ENCODE peak calls at places on chromosomes 7 and 10, in four cellular contexts. U is MM.1S, V is hepatocyte, B is astrocyte. M is an unnamed sample.

GRCh38 chr7:1856966-1857441 is 186.9 kb downstream of the ELFN1 start:
- DNase-seq in U (no peak), B (no peak), V (no peak), M (no peak)

GRCh38 chr10:110610308-110610774 is 33.8 kb upstream of the RBM20 start:
- DNase-seq in U (peak), V (peak), B (peak), M (peak)

GRCh38 chr7:92456241-92456640 is 9.0 kb downstream of the GATAD1 start:
- DNase-seq in U (no peak), V (no peak), B (peak), M (no peak)

GRCh38 chr10:88512599-88512998 is 70.5 kb downstream of the RNLS start:
- DNase-seq in V (no peak), B (no peak), U (no peak), M (no peak)

GRCh38 chr7:2403718-2404648 is 572 bp downstream of the CHST12 start:
- DNase-seq in U (peak), V (peak), B (no peak), M (no peak)

GRCh38 chr7:21338728-21339164 is 89.1 kb upstream of the SP4 start:
- DNase-seq in U (no peak), B (no peak), V (no peak), M (peak)

GRCh38 chr10:100744136-100744979 is 1.0 kb upstream of the PAX2 start:
- DNase-seq in V (no peak), B (no peak), U (no peak), M (no peak)

GRCh38 chr10:46268076-46268881 is 18.5 kb upstream of the ANTXRL start:
- DNase-seq in V (no peak), U (no peak), B (no peak), M (no peak)

GRCh38 chr10:123636598-123637325 is 29.4 kb upstream of the GPR26 start:
- DNase-seq in U (no peak), V (peak), B (no peak), M (no peak)

GRCh38 chr7:25897261-25897782 is 254.7 kb upstream of the NFE2L3 start:
- DNase-seq in U (no peak), V (no peak), B (no peak), M (no peak)

GRCh38 chr10:128150045-128150493 is 23.8 kb upstream of the MKI67 start:
- DNase-seq in B (peak), V (peak), U (peak), M (peak)

GRCh38 chr7:4667776-4668509 is 14.2 kb upstream of the FOXK1 start:
- DNase-seq in B (peak), U (no peak), V (no peak), M (no peak)

GRCh38 chr7:122622682-122623081 is 76.2 kb downstream of the RNF133 start:
- DNase-seq in B (no peak), V (no peak), U (no peak), M (no peak)

GRCh38 chr7:92415225-92415624 is 32.1 kb upstream of the GATAD1 start:
- DNase-seq in B (no peak), V (no peak), U (no peak), M (no peak)

GRCh38 chr7:44967571-44968446 is 11.0 kb downstream of the MYO1G start:
- DNase-seq in B (no peak), U (no peak), V (no peak), M (no peak)

GRCh38 chr10:110141185-110141584 is 66.2 kb upstream of the MXI1 start:
- DNase-seq in U (no peak), V (peak), B (no peak), M (no peak)

GRCh38 chr10:48330269-48330668 is 23.8 kb downstream of the MAPK8 start:
- DNase-seq in V (no peak), U (no peak), B (no peak), M (no peak)

GRCh38 chr10:88659725-88660592 is 4.3 kb upstream of the LIPF start:
- DNase-seq in V (no peak), U (no peak), B (peak), M (no peak)

GRCh38 chr10:57699944-57700343 is 567.8 kb downstream of the IPMK start:
- DNase-seq in V (no peak), B (peak), U (no peak), M (no peak)

GRCh38 chr7:5625938-5626337 is 155.5 kb downstream of the RNF216 start:
- DNase-seq in V (peak), U (no peak), B (peak), M (no peak)

GRCh38 chr10:71467569-71468362 is 71.0 kb downstream of the CDH23 start:
- DNase-seq in B (no peak), U (no peak), V (no peak), M (no peak)

GRCh38 chr10:132131581-132132250 is 55.0 kb upstream of the DPYSL4 start:
- DNase-seq in B (no peak), V (no peak), U (no peak), M (no peak)

GRCh38 chr10:50620899-50621298 is 2.9 kb downstream of the SGMS1 start:
- DNase-seq in V (no peak), U (no peak), B (no peak), M (no peak)
- H3K27ac ChIP-seq in V (peak), U (peak), B (no peak), M (no peak)

DNA sequence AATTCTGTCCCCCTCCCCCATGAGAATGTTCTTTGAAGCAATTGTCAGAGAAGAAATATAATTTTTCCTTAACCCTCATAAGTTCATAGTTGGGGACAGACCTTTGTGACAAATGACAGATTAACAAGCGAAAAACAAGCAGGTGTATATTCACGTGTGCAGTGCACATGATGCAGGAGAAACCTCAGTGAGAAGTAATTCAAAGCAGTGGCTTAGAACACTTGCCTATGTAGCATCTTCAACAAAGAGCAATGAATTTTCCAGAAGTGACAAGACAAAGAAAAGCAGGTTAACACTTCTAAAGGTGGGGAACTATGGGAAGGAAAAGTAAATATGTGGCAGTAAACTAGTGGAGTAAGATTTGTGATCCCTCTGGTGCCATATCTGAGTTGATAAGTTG is 65.8 kb downstream of the MCU start:
- DNase-seq in V (no peak), U (no peak), B (no peak), M (no peak)
- H3K4me3 ChIP-seq in V (no peak), U (no peak), B (no peak), M (no peak)

DNA sequence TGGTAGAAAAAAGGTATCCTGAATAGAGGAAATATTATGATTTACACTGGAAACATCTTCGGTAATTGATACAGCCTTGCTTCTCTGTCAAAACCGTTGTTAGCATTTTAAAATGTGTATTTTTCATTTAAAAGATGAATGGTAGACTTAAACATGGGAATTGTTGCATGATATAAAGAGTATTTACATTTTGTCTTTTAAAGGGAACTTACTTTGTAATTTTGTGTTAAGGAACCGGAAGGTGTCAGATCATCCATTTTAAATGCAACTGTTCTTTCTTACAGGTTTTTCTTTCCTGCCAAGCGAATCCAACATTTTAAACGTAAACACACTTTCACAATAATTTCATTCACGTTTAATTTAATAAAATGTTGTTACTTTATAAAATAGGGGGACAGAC is 1.8 kb upstream of the IGF2BP3 start:
- DNase-seq in U (no peak), V (no peak), B (no peak), M (peak)
- H3K27ac ChIP-seq in U (no peak), V (peak), B (peak), M (peak)

DNA sequence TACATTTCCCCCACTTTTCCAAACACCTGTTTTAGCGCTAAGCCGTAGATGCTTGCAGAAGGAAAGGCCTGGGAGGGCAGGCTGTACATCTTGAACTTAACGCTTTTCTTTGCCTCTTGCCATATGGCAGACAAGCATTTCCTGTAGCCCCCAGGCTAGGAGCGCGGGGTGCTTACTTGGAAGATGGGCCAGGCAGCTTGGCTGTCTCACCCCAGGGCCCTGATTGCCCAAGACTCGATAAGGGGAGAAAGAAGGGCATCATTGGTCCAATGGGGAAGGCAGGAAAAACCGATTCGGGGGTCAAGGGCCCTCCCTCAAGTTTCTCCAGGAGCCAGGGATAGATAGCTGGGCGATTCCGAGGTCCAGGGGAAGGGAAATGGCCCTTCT is 1.7 kb downstream of the HOXA10 start:
- DNase-seq in V (no peak), B (no peak), U (no peak), M (no peak)
- H3K4me3 ChIP-seq in V (peak), B (no peak), U (peak), M (no peak)

GRCh38 chr7:12031638-12032037 is 179.5 kb upstream of the TMEM106B start:
- DNase-seq in U (peak), V (peak), B (peak), M (no peak)
- H3K27ac ChIP-seq in U (no peak), V (no peak), B (no peak), M (no peak)

DNA sequence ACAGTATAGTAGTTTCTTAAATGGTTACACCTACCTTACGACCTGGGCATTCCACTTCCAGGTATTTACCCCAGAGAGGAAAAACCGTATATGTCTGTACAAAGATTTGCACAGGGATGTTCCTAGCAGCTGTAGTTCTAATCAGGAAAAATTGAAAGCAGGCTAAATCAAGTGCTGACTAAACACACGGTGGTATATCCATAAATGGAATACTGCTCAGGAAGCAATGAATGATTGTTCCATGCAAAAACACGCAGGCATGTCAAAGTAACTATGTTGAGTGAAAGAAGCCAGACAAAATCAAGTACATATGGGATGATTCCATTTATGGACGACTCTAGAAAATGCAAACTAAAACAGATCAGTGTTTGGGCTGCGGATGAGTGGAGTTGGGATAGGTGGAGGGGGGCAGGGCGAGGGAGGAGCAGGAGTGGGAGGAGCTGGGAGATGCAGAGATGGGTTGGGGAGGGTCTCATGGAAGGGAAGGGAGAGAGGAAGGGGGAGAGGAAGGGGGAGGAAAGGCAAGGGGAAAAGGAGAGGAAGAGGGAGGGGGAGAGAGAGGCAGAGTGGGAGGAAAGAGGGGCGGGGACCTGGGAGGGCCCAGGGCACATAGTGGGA is 484 bp upstream of the MSRB2 start:
- DNase-seq in V (no peak), U (no peak), B (peak), M (peak)
- H3K4me3 ChIP-seq in V (peak), U (no peak), B (peak), M (no peak)

GRCh38 chr7:94174956-94175355 is 170.8 kb upstream of the BET1 start:
- DNase-seq in V (no peak), U (no peak), B (no peak), M (no peak)

GRCh38 chr7:94174375-94174774 is 170.2 kb upstream of the BET1 start:
- DNase-seq in B (no peak), U (no peak), V (no peak), M (no peak)

GRCh38 chr7:94170836-94171235 is 166.7 kb upstream of the BET1 start:
- DNase-seq in V (no peak), B (no peak), U (peak), M (no peak)

GRCh38 chr7:94176694-94177200 is 172.6 kb upstream of the BET1 start:
- DNase-seq in B (no peak), U (no peak), V (no peak), M (no peak)

GRCh38 chr7:94173436-94173835 is 169.3 kb upstream of the BET1 start:
- DNase-seq in U (no peak), V (no peak), B (no peak), M (no peak)
- H3K27ac ChIP-seq in U (no peak), V (no peak), B (no peak), M (no peak)

GRCh38 chr10:91590904-91591791 is 41.7 kb downstream of the PPP1R3C start:
- DNase-seq in V (peak), U (no peak), B (peak), M (no peak)
- H3K4me3 ChIP-seq in V (no peak), U (no peak), B (no peak), M (no peak)